ENCODE peak calls at places on chromosomes 3 and 15, in six cellular contexts. X is mesenchymal stem cell; M is CD4-positive, alpha-beta memory T cell; T is GM23338; F is A673; O is fibroblast of lung. B is an unnamed sample.

GRCh38 chr3:41681479-41681878 is 280.4 kb downstream of the ULK4 start:
- DNase-seq in M (no peak), T (peak), X (peak), O (peak), F (peak), B (no peak)

GRCh38 chr3:134795776-134796312 is 784 bp downstream of the EPHB1 start:
- DNase-seq in M (no peak), O (peak), F (peak), T (peak), X (peak), B (no peak)

GRCh38 chr15:82680200-82681102 is 29.2 kb downstream of the AP3B2 start:
- DNase-seq in T (peak), M (peak), F (peak), X (no peak), O (no peak), B (peak)

GRCh38 chr15:83365370-83365938 is 81.0 kb upstream of the BNC1 start:
- DNase-seq in O (peak), M (no peak), F (peak), T (peak), X (peak), B (no peak)

GRCh38 chr3:1082024-1082633 is 10.7 kb upstream of the CNTN6 start:
- DNase-seq in F (peak), X (peak), M (no peak), T (peak), O (peak), B (no peak)

GRCh38 chr3:194112120-194113106 is 23.5 kb upstream of the HES1 start:
- DNase-seq in M (no peak), T (no peak), F (no peak), X (no peak), O (no peak), B (no peak)

GRCh38 chr15:86296762-86297161 is 217.1 kb downstream of the AGBL1 start:
- DNase-seq in O (no peak), M (no peak), T (no peak), F (no peak), X (no peak), B (no peak)

GRCh38 chr3:38348903-38349302 is 2.3 kb downstream of the XYLB start:
- DNase-seq in O (no peak), F (peak), M (no peak), T (no peak), X (peak), B (no peak)

GRCh38 chr3:62710761-62711160 is 164.5 kb downstream of the CADPS start:
- DNase-seq in T (no peak), M (no peak), X (no peak), F (no peak), O (no peak), B (no peak)

GRCh38 chr3:46848271-46849097 is 14.8 kb downstream of the MYL3 start:
- DNase-seq in M (no peak), F (peak), T (peak), O (peak), X (peak), B (no peak)

GRCh38 chr15:100909582-100909981 is 9.6 kb upstream of the LRRK1 start:
- DNase-seq in X (no peak), O (no peak), T (no peak), M (no peak), F (no peak), B (no peak)

GRCh38 chr15:62277816-62278394 is 112.8 kb upstream of the C2CD4B start:
- DNase-seq in T (peak), X (no peak), M (no peak), O (no peak), F (no peak), B (no peak)

GRCh38 chr3:36817806-36818205 is 53.5 kb upstream of the DCLK3 start:
- DNase-seq in F (no peak), M (no peak), T (no peak), O (no peak), X (no peak), B (no peak)

GRCh38 chr3:106862067-106862466 is 515.2 kb upstream of the CCDC54 start:
- DNase-seq in T (no peak), M (no peak), X (no peak), O (peak), F (peak), B (no peak)

GRCh38 chr3:14200841-14201240 is 22.2 kb downstream of the LSM3 start:
- DNase-seq in T (no peak), F (no peak), X (no peak), O (no peak), M (no peak), B (no peak)

GRCh38 chr3:45034612-45035252 is 8.6 kb downstream of the CLEC3B start:
- DNase-seq in T (no peak), M (no peak), O (no peak), X (no peak), F (no peak), B (no peak)

GRCh38 chr15:85168642-85169173 is 187.1 kb downstream of the PDE8A start:
- DNase-seq in M (peak), X (no peak), F (peak), T (peak), O (peak), B (no peak)

GRCh38 chr15:52233405-52233804 is 42.2 kb upstream of the GNB5 start:
- DNase-seq in M (no peak), O (no peak), X (no peak), T (no peak), F (no peak), B (no peak)

GRCh38 chr3:13770390-13771169 is 109.3 kb downstream of the WNT7A start:
- DNase-seq in X (no peak), F (no peak), M (no peak), T (peak), O (no peak), B (no peak)

GRCh38 chr3:143749926-143750325 is 98.3 kb downstream of the SLC9A9 start:
- DNase-seq in T (no peak), O (no peak), F (no peak), X (no peak), M (no peak), B (no peak)

GRCh38 chr3:85342915-85343314 is 384.1 kb downstream of the CADM2 start:
- DNase-seq in O (no peak), X (no peak), M (no peak), F (peak), T (peak), B (no peak)

GRCh38 chr3:142863965-142864924 is 24.6 kb downstream of the PCOLCE2 start:
- DNase-seq in X (no peak), F (peak), T (no peak), M (no peak), O (no peak), B (no peak)

GRCh38 chr15:77526582-77527163 is 106.0 kb downstream of the HMG20A start:
- DNase-seq in F (no peak), T (no peak), M (no peak), X (no peak), O (no peak), B (no peak)

GRCh38 chr15:50764331-50765201 is 940 bp downstream of the SPPL2A start:
- DNase-seq in M (no peak), F (no peak), X (peak), O (peak), T (no peak), B (no peak)

GRCh38 chr3:63896332-63897034 is 15.7 kb downstream of the SCAANT1 start:
- DNase-seq in O (no peak), M (no peak), X (no peak), T (no peak), F (no peak), B (no peak)

GRCh38 chr15:49978171-49978570 is 140.9 kb downstream of the ATP8B4 start:
- DNase-seq in O (no peak), F (no peak), X (no peak), M (no peak), T (no peak), B (no peak)

GRCh38 chr3:46508850-46509591 is 11.2 kb downstream of the RTP3 start:
- DNase-seq in F (no peak), T (no peak), M (no peak), X (no peak), O (no peak), B (no peak)

GRCh38 chr3:105957722-105958121 is 88.9 kb upstream of the CBLB start:
- DNase-seq in F (no peak), X (no peak), T (no peak), O (no peak), M (no peak), B (no peak)

GRCh38 chr3:46700772-46701171 is 420 bp upstream of the TMIE start:
- DNase-seq in X (no peak), M (no peak), F (no peak), O (no peak), T (no peak), B (no peak)

GRCh38 chr3:184008161-184008560 is 9.5 kb downstream of the ABCC5 start:
- DNase-seq in F (no peak), O (no peak), M (no peak), T (no peak), X (no peak), B (no peak)

GRCh38 chr15:72117448-72117697 is 577 bp downstream of the MYO9A start:
- DNase-seq in O (peak), T (peak), F (peak), X (peak), M (peak), B (peak)

GRCh38 chr15:80480909-80481308 is 76.7 kb downstream of the ARNT2 start:
- DNase-seq in F (no peak), T (peak), M (no peak), O (peak), X (peak), B (no peak)

GRCh38 chr15:68031406-68031805 is 22.7 kb upstream of the PIAS1 start:
- DNase-seq in X (no peak), M (no peak), F (no peak), O (peak), T (no peak), B (no peak)

GRCh38 chr15:81302605-81303204 is 21.2 kb downstream of the STARD5 start:
- DNase-seq in M (no peak), O (no peak), F (no peak), X (no peak), T (no peak), B (no peak)

GRCh38 chr15:89847101-89847500 is 32.4 kb upstream of the ANPEP start:
- DNase-seq in M (no peak), F (no peak), T (no peak), O (no peak), X (no peak), B (no peak)
- H3K27ac ChIP-seq in M (no peak), F (no peak), T (no peak), O (peak), X (no peak), B (no peak)

DNA sequence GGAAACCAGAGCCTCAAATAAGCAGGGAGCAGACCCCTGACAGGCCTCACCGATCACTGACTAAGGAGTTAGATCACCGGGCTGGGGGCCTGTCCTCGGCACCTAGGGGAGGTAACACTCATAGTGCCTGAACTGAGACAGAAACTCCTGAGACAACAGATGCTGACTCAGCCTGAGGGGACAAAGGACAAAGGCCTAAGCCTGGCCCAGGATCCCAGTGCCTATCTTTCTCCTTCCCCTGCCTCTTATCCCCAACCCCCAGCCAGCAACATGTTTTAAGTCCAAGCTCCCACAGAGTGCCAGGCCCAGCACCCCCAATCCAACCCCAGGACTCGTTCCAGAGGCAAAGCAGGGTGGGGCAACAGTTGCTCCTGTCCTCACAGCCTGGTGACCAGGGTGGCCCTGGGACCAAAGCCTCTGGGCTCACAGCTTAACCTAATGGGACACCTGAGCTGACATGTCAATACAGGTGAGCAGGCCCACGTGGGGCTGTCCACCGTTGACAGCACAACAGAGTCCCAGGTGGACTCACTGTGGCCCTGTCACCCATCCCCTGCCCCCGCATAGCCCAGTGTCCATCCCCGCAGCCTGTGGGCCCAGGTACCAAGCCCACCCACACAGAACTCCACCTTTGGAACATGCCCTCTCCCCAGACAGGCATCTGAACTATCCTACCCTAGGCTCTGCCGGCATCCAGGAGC is 37.4 kb downstream of the ADCY5 start:
- DNase-seq in X (no peak), O (no peak), M (no peak), T (no peak), F (no peak), B (no peak)
- H3K4me3 ChIP-seq in X (no peak), O (no peak), M (no peak), T (no peak), F (no peak), B (no peak)

GRCh38 chr3:10363935-10364334 is 43.0 kb upstream of the SEC13 start:
- DNase-seq in T (no peak), F (no peak), M (no peak), X (peak), O (no peak), B (no peak)
- H3K27ac ChIP-seq in T (no peak), F (no peak), M (no peak), X (no peak), O (no peak), B (no peak)

GRCh38 chr3:66353039-66353438 is 132.2 kb downstream of the SLC25A26 start:
- DNase-seq in T (no peak), X (no peak), M (no peak), O (no peak), F (no peak), B (no peak)

GRCh38 chr3:66354561-66354960 is 133.8 kb downstream of the SLC25A26 start:
- DNase-seq in T (no peak), X (no peak), M (no peak), F (no peak), O (no peak), B (no peak)

GRCh38 chr3:66353530-66353929 is 132.7 kb downstream of the SLC25A26 start:
- DNase-seq in T (no peak), F (no peak), X (peak), O (peak), M (no peak), B (no peak)

GRCh38 chr3:66355394-66355793 is 134.6 kb downstream of the SLC25A26 start:
- DNase-seq in X (no peak), F (no peak), T (no peak), O (no peak), M (no peak), B (no peak)

GRCh38 chr3:66354001-66354400 is 133.2 kb downstream of the SLC25A26 start:
- DNase-seq in M (no peak), F (no peak), O (no peak), T (no peak), X (no peak), B (peak)
- H3K4me3 ChIP-seq in M (no peak), F (no peak), O (no peak), T (no peak), X (no peak), B (no peak)

DNA sequence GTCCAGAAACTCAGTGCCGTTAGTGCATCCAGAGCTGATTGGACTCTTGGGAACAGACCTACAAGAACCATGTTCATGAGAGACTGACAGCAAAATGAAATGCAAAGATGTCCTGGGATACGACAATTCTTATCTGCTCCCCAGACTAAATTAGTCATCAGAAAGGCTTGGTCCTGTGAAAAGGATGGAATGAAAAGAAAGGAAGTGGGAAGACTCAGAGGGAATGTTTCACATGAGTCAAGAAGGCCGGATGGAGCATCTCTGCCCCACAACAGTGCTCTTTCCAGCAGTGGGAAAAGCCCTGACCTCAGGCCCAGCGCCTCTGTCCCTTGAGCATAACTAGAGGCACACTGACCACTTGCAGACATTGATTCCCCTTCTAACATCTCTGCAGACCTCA is 39.3 kb upstream of the UACA start:
- DNase-seq in T (no peak), X (peak), M (no peak), O (peak), F (no peak), B (no peak)
- H3K27ac ChIP-seq in T (no peak), X (peak), M (no peak), O (peak), F (no peak), B (no peak)

GRCh38 chr3:188396900-188397299 is 242.9 kb downstream of the LPP start:
- DNase-seq in M (no peak), T (no peak), O (no peak), X (no peak), F (no peak), B (no peak)
- H3K4me3 ChIP-seq in M (no peak), T (no peak), O (no peak), X (peak), F (no peak), B (peak)

GRCh38 chr3:11724615-11725339 is 81.1 kb upstream of the VGLL4 start:
- DNase-seq in O (no peak), F (no peak), X (no peak), M (no peak), T (no peak), B (no peak)
- H3K27ac ChIP-seq in O (no peak), F (no peak), X (no peak), M (no peak), T (no peak), B (no peak)

GRCh38 chr15:64635486-64635815 is 139.9 kb downstream of the RBPMS2 start:
- DNase-seq in F (peak), M (no peak), T (no peak), X (peak), O (peak), B (no peak)
- H3K4me3 ChIP-seq in F (no peak), M (no peak), T (no peak), X (no peak), O (no peak), B (no peak)

DNA sequence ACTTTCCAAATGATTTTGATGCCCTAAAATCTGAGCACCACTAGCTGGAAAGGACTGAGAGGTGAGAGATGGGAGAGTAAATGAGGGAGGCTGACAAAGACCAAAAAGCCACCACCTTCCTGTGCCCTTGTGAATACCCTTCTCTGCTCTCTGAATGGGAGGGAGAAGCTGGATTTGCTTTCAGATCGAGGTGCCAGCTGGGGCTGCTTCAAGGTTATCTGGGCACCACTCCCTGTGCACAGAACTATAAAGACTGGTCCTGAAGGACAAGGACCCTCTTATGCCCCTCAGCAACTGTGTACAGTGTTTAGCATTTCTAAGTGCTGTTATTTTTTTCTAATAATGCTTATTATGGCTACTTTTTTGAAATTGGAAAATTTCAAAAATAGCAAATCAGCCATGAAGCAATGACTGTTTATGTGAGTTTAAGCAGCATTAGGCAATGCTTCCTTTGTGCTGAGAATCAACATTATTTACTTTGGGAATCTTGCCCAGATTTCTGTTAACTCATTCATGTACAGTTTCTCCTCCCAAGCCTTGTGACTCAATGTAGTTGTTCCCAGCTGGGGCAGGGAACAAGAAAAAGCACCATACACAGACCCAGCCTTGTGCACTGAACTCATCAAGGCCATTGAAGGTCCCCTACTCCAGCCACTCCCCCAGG is 37.4 kb upstream of the CDV3 start:
- DNase-seq in M (no peak), T (no peak), F (peak), X (peak), O (peak), B (no peak)
- H3K27ac ChIP-seq in M (no peak), T (no peak), F (no peak), X (peak), O (peak), B (no peak)